ENCODE peak calls at places on chromosomes 16 and 17, in seven cellular contexts. I is fibroblast of lung; Y is A549; J is CD8-positive, alpha-beta T cell; G is lower leg skin; M is testis; L is epithelial cell of esophagus. Q is an unnamed sample.

GRCh38 chr17:13813347-13814240 is 211.9 kb upstream of the HS3ST3A1 start:
- DNase-seq in I (no peak), Y (no peak), J (no peak), G (no peak), M (no peak), L (no peak), Q (no peak)

GRCh38 chr17:29977836-29978235 is 36.4 kb downstream of the EFCAB5 start:
- DNase-seq in I (peak; percentile 21), Y (no peak), J (no peak), G (no peak), M (no peak), L (peak; percentile 31), Q (peak; percentile 62)

GRCh38 chr16:14109077-14109775 is 38.1 kb downstream of the MRTFB start:
- DNase-seq in I (no peak), Y (no peak), J (no peak), G (no peak), M (no peak), L (no peak), Q (no peak)

GRCh38 chr17:48427598-48427997 is 2.4 kb downstream of the SKAP1 start:
- DNase-seq in I (no peak), Y (no peak), J (peak; percentile 69), G (no peak), M (no peak), L (no peak), Q (no peak)

GRCh38 chr16:53814791-53815190 is 110.8 kb downstream of the FTO start:
- DNase-seq in I (no peak), Y (no peak), J (no peak), G (no peak), M (no peak), L (no peak), Q (no peak)

GRCh38 chr17:2085648-2085949 is 30.7 kb downstream of the HIC1 start:
- DNase-seq in I (peak; percentile 68), Y (no peak), J (no peak), G (no peak), M (no peak), L (no peak), Q (peak; percentile 81)

GRCh38 chr16:2427526-2427925 is 1.7 kb upstream of the CCNF start:
- DNase-seq in I (no peak), Y (no peak), J (no peak), G (no peak), M (no peak), L (no peak), Q (no peak)

GRCh38 chr16:89018605-89019158 is 41.7 kb upstream of the CBFA2T3 start:
- DNase-seq in I (no peak), Y (no peak), J (no peak), G (no peak), M (no peak), L (no peak), Q (peak; percentile 5)

GRCh38 chr17:61468263-61468907 is 16.2 kb downstream of the TBX4 start:
- DNase-seq in I (peak; percentile 65), Y (no peak), J (no peak), G (no peak), M (no peak), L (no peak), Q (no peak)

GRCh38 chr17:16286009-16286946 is 67.0 kb downstream of the CENPV start:
- DNase-seq in I (peak; percentile 99), Y (peak; percentile 99), J (peak; percentile 77), G (peak; percentile 79), M (peak; percentile 80), L (peak; percentile 85), Q (peak; percentile 99)

GRCh38 chr16:4945560-4946502 is 8.9 kb upstream of the PPL start:
- DNase-seq in I (peak; percentile 50), Y (peak; percentile 74), J (no peak), G (peak; percentile 71), M (no peak), L (peak; percentile 93), Q (peak; percentile 33)

GRCh38 chr17:57356722-57357391 is 100.5 kb downstream of the MSI2 start:
- DNase-seq in I (no peak), Y (no peak), J (no peak), G (no peak), M (peak; percentile 34), L (no peak), Q (no peak)

GRCh38 chr16:67560827-67561342 is 1.4 kb upstream of the CTCF start:
- DNase-seq in I (no peak), Y (no peak), J (no peak), G (no peak), M (no peak), L (no peak), Q (no peak)

GRCh38 chr16:57277586-57277985 is 6.9 kb downstream of the PLLP start:
- DNase-seq in I (peak; percentile 22), Y (peak; percentile 58), J (peak; percentile 61), G (no peak), M (no peak), L (peak; percentile 97), Q (peak; percentile 60)

GRCh38 chr17:65930140-65930715 is 261.7 kb downstream of the CEP112 start:
- DNase-seq in I (no peak), Y (no peak), J (no peak), G (no peak), M (no peak), L (no peak), Q (no peak)

GRCh38 chr17:73281926-73282325 is 20.2 kb upstream of the CPSF4L start:
- DNase-seq in I (no peak), Y (no peak), J (no peak), G (no peak), M (no peak), L (no peak), Q (no peak)

GRCh38 chr16:87351320-87351698 is 32.3 kb downstream of the FBXO31 start:
- DNase-seq in I (no peak), Y (no peak), J (no peak), G (no peak), M (no peak), L (no peak), Q (no peak)

GRCh38 chr16:626787-627457 is 3.9 kb upstream of the WFIKKN1 start:
- DNase-seq in I (peak; percentile 97), Y (peak; percentile 97), J (no peak), G (no peak), M (no peak), L (peak; percentile 97), Q (peak; percentile 98)

GRCh38 chr16:75948441-75948840 is 222.2 kb upstream of the CPHXL start:
- DNase-seq in I (no peak), Y (no peak), J (no peak), G (no peak), M (no peak), L (no peak), Q (no peak)

GRCh38 chr16:2895813-2896212 is 12.8 kb downstream of the FLYWCH2 start:
- DNase-seq in I (no peak), Y (no peak), J (no peak), G (no peak), M (no peak), L (no peak), Q (peak; percentile 15)

GRCh38 chr17:73419051-73419450 is 107.2 kb upstream of the CDC42EP4 start:
- DNase-seq in I (no peak), Y (no peak), J (no peak), G (no peak), M (no peak), L (no peak), Q (no peak)

GRCh38 chr16:79430129-79430789 is 170.3 kb downstream of the MAF start:
- DNase-seq in I (no peak), Y (no peak), J (no peak), G (no peak), M (no peak), L (no peak), Q (no peak)

GRCh38 chr17:7041607-7042506 is 2.0 kb downstream of the SLC16A11 start:
- DNase-seq in I (no peak), Y (no peak), J (peak; percentile 35), G (no peak), M (no peak), L (no peak), Q (no peak)
- H3K4me3 ChIP-seq in I (no peak overlapping the region), Y (no peak overlapping the region), J (peak overlapping the region; percentile 47), G (no peak overlapping the region), M (peak overlapping the region; percentile 59), L (no peak overlapping the region), Q (no peak overlapping the region)

GRCh38 chr17:28975031-28975430 is 23.7 kb upstream of the PHF12 start:
- DNase-seq in I (no peak), Y (no peak), J (no peak), G (no peak), M (no peak), L (no peak), Q (no peak)

GRCh38 chr17:28975634-28976033 is 24.3 kb upstream of the PHF12 start:
- DNase-seq in I (no peak), Y (no peak), J (no peak), G (no peak), M (no peak), L (no peak), Q (no peak)

GRCh38 chr17:28972437-28972836 is 21.1 kb upstream of the PHF12 start:
- DNase-seq in I (no peak), Y (no peak), J (no peak), G (no peak), M (no peak), L (no peak), Q (no peak)

GRCh38 chr17:28974451-28974850 is 23.1 kb upstream of the PHF12 start:
- DNase-seq in I (no peak), Y (no peak), J (no peak), G (no peak), M (no peak), L (no peak), Q (no peak)

DNA sequence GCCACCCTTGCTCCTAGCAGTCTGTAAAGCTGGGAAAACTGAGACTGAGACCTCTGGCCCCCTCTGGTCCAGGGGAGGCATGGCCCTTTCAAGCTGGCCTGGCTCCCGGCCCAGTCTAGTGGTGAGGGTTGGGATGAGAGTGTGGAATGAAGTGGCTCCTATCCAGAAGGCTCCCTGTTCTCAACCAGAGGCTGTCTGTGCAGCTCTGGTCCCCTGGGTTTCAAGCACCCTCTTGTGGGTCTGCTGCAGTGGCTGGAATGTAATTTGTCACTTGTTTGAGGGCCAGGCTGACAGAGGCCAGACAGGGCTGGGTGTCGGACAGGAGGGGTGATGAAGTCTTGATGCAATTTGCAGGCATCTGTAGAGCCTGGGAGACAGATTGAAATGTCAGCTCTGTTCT is 22.1 kb upstream of the PHF12 start:
- DNase-seq in I (peak; percentile 33), Y (no peak), J (no peak), G (no peak), M (no peak), L (no peak), Q (peak; percentile 41)
- TF ChIP-seq CTCF in I (no peak), Y (no peak), J (no peak), G (no peak), M (no peak), L (no peak), Q (no peak)

GRCh38 chr17:71724339-71724738 is 396.5 kb upstream of the SOX9 start:
- DNase-seq in I (no peak), Y (no peak), J (no peak), G (no peak), M (no peak), L (peak; percentile 56), Q (no peak)

GRCh38 chr17:71727292-71727691 is 393.5 kb upstream of the SOX9 start:
- DNase-seq in I (no peak), Y (no peak), J (no peak), G (no peak), M (no peak), L (no peak), Q (no peak)

GRCh38 chr17:71727723-71728122 is 393.1 kb upstream of the SOX9 start:
- DNase-seq in I (no peak), Y (no peak), J (no peak), G (no peak), M (no peak), L (no peak), Q (no peak)

GRCh38 chr17:71726320-71726719 is 394.5 kb upstream of the SOX9 start:
- DNase-seq in I (peak; percentile 39), Y (no peak), J (no peak), G (no peak), M (no peak), L (no peak), Q (no peak)
- H3K4me3 ChIP-seq in I (peak overlapping the region; percentile 38), Y (no peak overlapping the region), J (no peak overlapping the region), G (no peak overlapping the region), M (no peak overlapping the region), L (no peak overlapping the region), Q (no peak overlapping the region)

GRCh38 chr17:36152639-36153120 is 23.8 kb downstream of the TBC1D3B start:
- DNase-seq in I (no peak), Y (no peak), J (no peak), G (no peak), M (no peak), L (peak; percentile 38), Q (peak; percentile 30)
- TF ChIP-seq CTCF in I (no peak), Y (no peak), J (no peak), G (no peak), M (no peak), L (peak; percentile 21), Q (peak; percentile 23)

Q was measured in fibroblast of mammary gland.